ENCODE peak calls at places on chromosomes 11 and 22, in seven cellular contexts. C is kidney epithelial cell, Y is MM.1S, N is GM12865, A is left ventricle myocardium inferior, V is Caco-2, R is cardiac muscle cell. J is an unnamed sample.

GRCh38 chr22:29702931-29703594 is 16.7 kb upstream of the CABP7 start:
- DNase-seq in C (no peak), Y (no peak), N (peak; percentile 13), A (peak; percentile 33), V (no peak), R (no peak), J (no peak)

GRCh38 chr11:84580338-84580737 is 1046.8 kb downstream of the DLG2 start:
- DNase-seq in C (no peak), Y (no peak), N (no peak), A (no peak), V (no peak), R (no peak), J (no peak)

GRCh38 chr11:126165366-126166156 is 45.9 kb downstream of the RPUSD4 start:
- DNase-seq in C (no peak), Y (no peak), N (no peak), A (peak; percentile 1), V (no peak), R (no peak), J (no peak)

GRCh38 chr11:1072116-1072820 is 2.4 kb upstream of the MUC2 start:
- DNase-seq in C (peak; percentile 57), Y (no peak), N (no peak), A (peak; percentile 17), V (no peak), R (no peak), J (no peak)

GRCh38 chr11:126510621-126511370 is 155.3 kb downstream of the ST3GAL4 start:
- DNase-seq in C (no peak), Y (no peak), N (no peak), A (no peak), V (no peak), R (peak; percentile 68), J (no peak)

GRCh38 chr11:65427691-65428577 is 5.3 kb downstream of the NEAT1 start:
- DNase-seq in C (no peak), Y (peak; percentile 63), N (peak; percentile 74), A (no peak), V (no peak), R (no peak), J (no peak)

GRCh38 chr22:29635734-29636357 is 32.4 kb downstream of the NF2 start:
- DNase-seq in C (peak; percentile 42), Y (peak; percentile 40), N (peak; percentile 57), A (no peak), V (peak; percentile 29), R (peak; percentile 61), J (no peak)

GRCh38 chr11:12246989-12247388 is 130.4 kb upstream of the PARVA start:
- DNase-seq in C (no peak), Y (no peak), N (no peak), A (no peak), V (no peak), R (no peak), J (no peak)

GRCh38 chr11:6402061-6402470 is 11.8 kb downstream of the SMPD1 start:
- DNase-seq in C (no peak), Y (no peak), N (peak; percentile 45), A (no peak), V (no peak), R (no peak), J (no peak)

DNA sequence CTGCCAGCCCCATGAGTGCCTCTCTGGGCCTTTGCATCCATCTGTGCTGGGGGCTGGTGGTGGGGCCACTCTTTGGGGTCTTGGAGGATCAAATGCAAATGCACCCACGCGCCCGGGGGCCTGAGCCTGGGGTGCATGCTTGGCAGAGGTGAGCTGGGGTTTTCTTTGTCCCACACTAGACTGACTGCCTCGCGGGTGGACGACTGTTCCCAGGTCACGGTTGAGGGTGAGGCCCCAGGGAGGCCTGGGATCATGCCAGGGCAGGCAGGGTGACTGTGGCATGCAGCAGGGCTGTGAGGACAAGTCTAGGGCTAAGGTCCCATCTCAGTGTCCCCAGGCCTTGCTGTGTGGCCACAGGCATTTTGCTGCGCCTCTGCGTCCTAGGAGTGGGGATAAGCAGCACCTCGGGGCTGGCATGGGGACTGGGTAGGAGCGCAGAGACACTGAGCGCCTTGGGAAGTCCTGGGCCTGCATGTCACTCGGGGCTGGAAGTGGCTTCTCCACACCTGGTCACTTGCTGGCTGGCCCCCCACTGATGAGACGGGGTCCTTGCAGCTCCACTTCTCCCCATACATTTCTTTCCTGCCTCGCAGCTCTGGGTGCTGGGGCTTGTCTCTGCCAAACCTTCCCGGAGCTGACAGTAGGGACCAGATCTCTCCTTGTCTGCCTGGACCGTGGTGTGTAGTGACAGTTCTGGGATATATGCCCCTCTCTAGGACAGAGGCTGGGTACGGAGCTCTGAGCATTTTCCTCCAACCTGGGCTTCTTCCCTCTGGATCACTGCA is 133.1 kb downstream of the CTTN start:
- DNase-seq in C (no peak), Y (no peak), N (no peak), A (peak; percentile 5), V (no peak), R (no peak), J (no peak)
- H3K4me3 ChIP-seq in C (no peak overlapping the region), Y (no peak overlapping the region), N (no peak overlapping the region), A (no peak overlapping the region), V (no peak overlapping the region), R (no peak overlapping the region), J (no peak overlapping the region)

GRCh38 chr22:23604939-23605712 is 25.0 kb upstream of the IGLL1 start:
- DNase-seq in C (no peak), Y (no peak), N (no peak), A (no peak), V (peak; percentile 28), R (no peak), J (no peak)
- TF ChIP-seq CTCF in C (no peak), Y (no peak), N (no peak), A (no peak), V (no peak), R (no peak), J (no peak)

GRCh38 chr11:122179966-122180365 is 64.0 kb upstream of the BLID start:
- DNase-seq in C (no peak), Y (no peak), N (no peak), A (no peak), V (no peak), R (no peak), J (no peak)
- H3K4me3 ChIP-seq in C (peak overlapping the region; percentile 37), Y (no peak overlapping the region), N (no peak overlapping the region), A (no peak overlapping the region), V (no peak overlapping the region), R (no peak overlapping the region), J (peak overlapping the region; percentile 30)

GRCh38 chr11:44326615-44327475 is 16.9 kb upstream of the ALX4 start:
- DNase-seq in C (no peak), Y (no peak), N (no peak), A (no peak), V (peak; percentile 35), R (no peak), J (no peak)
- TF ChIP-seq CTCF in C (no peak), Y (no peak), N (no peak), A (no peak), V (no peak), R (no peak), J (peak; percentile 30)

DNA sequence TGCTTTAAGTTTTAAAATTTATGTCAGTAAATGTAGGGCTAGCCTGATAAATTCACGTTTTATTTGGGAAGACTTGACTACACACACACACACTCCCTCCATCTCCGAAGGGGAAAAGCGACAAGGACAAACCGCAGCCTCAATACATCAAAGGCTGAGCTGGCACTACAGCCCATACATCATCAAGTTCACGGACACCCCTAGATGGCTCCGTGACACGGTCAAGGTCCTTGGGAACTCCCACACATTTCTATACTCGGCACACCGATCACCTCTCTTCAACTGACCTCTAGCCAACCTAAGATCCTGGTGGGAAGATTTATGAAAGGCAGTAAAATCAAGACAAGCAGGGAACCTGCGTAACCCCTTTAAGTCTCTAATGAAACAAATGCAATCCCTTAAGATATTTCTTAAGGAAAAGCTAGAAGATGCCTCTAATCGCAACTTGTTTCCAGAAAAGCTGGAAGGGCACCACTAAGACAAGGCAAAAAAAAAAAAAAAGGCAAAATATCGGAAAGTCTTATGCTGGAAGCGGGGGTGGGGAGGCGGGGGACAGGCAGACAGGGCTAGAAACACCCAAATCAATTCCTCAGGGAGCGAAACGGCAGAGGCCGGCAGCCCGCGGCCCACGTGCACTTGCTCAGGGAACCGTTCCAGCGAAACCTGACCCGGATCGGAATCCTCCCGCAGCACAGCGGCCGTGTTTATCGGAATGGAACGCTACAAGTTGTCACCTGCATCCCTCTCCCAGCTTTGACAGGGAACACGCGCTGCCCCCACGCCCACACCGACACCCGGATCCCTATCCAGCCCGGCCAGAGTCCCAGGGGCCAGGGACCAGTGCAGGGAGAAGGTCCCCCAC is 1.5 kb downstream of the ARHGAP20 start:
- DNase-seq in C (no peak), Y (no peak), N (no peak), A (peak; percentile 23), V (peak; percentile 28), R (peak; percentile 48), J (no peak)
- H3K4me3 ChIP-seq in C (peak overlapping the region; percentile 41), Y (peak overlapping the region; percentile 76), N (no peak overlapping the region), A (peak overlapping the region; percentile 68), V (no peak overlapping the region), R (peak overlapping the region; percentile 39), J (peak overlapping the region; percentile 58)

DNA sequence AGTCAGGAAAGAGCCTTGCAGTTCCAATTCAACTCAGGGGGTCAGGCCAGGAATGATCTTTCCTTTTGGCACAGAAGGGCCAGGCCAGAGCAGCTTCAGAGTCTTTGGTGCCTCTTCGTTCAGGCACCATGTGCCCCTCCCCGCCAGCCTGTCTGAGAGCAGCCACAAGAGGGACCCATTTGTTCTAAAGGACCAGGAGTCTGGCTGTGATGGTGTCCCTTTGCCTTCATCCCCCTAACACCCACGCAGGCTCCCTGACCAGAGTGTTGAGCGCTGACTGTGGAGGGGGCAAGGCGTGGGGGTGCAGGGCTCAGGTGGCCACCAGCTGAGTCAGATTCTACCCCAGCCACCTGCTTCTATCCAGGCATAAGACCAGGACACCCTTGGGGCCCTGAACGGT is 156.4 kb downstream of the TTC17 start:
- DNase-seq in C (no peak), Y (no peak), N (peak; percentile 16), A (no peak), V (no peak), R (peak; percentile 46), J (no peak)
- TF ChIP-seq CTCF in C (no peak), Y (peak; percentile 10), N (peak; percentile 7), A (peak; percentile 30), V (peak; percentile 22), R (peak; percentile 21), J (peak; percentile 36)

DNA sequence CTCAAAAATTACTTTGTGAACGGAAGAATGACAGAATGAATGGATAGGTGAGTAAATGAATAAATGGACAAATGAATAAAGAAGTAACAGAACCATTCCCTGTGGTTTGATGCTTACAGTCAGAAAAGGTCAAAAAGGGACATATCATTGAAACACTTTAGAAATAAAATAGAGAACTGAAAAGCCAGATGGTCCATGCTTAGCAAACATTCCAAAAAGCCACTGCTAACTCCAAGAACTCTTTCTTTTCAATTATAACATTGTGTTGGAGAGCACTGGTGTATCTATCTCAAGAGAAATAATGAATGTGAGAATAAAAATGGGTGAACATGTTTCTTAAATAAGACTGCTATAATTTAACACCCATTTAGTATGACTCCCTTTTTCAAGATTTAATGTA is 224.2 kb upstream of the PITPNB start:
- DNase-seq in C (no peak), Y (no peak), N (no peak), A (no peak), V (no peak), R (no peak), J (no peak)
- H3K4me3 ChIP-seq in C (no peak overlapping the region), Y (no peak overlapping the region), N (no peak overlapping the region), A (no peak overlapping the region), V (no peak overlapping the region), R (no peak overlapping the region), J (no peak overlapping the region)

GRCh38 chr11:100870138-100870537 is 183.1 kb downstream of the ARHGAP42 start:
- DNase-seq in C (no peak), Y (no peak), N (no peak), A (no peak), V (no peak), R (no peak), J (no peak)
- TF ChIP-seq CTCF in C (no peak), Y (no peak), N (no peak), A (no peak), V (no peak), R (no peak), J (no peak)

GRCh38 chr11:46719048-46719542 is at the start of gene F2:
- DNase-seq in C (no peak), Y (no peak), N (no peak), A (no peak), V (peak; percentile 83), R (no peak), J (no peak)
- H3K4me3 ChIP-seq in C (no peak within 1 kb of the TSS), Y (no peak within 1 kb of the TSS), N (no peak within 1 kb of the TSS), A (no peak within 1 kb of the TSS), V (peak within 1 kb of the TSS; percentile 40), R (no peak within 1 kb of the TSS), J (no peak within 1 kb of the TSS)